ENCODE peak calls at places on chromosomes 11 and 22, in six cellular contexts. One of them, this sample, is unnamed.

GRCh38 chr22:27876684-27877083 is 42.4 kb downstream of the PITPNB start:
- DNase-seq in A549: no peak
- DNase-seq in tibial artery: no peak
- DNase-seq in heart right ventricle: no peak
- DNase-seq in uterus: no peak
- DNase-seq in IMR-90: peak; percentile 27
- DNase-seq in this sample: no peak

GRCh38 chr22:49800408-49801238 is 27.1 kb downstream of the BRD1 start:
- DNase-seq in tibial artery: no peak
- DNase-seq in uterus: no peak
- DNase-seq in heart right ventricle: no peak
- DNase-seq in A549: no peak
- DNase-seq in IMR-90: no peak
- DNase-seq in this sample: no peak

GRCh38 chr11:2166091-2166851 is 5.3 kb upstream of the INS start:
- DNase-seq in IMR-90: no peak
- DNase-seq in A549: peak; percentile 42
- DNase-seq in uterus: no peak
- DNase-seq in heart right ventricle: no peak
- DNase-seq in tibial artery: no peak
- DNase-seq in this sample: no peak

GRCh38 chr22:30743257-30744020 is 48.8 kb downstream of the OSBP2 start:
- DNase-seq in heart right ventricle: no peak
- DNase-seq in tibial artery: no peak
- DNase-seq in uterus: no peak
- DNase-seq in IMR-90: no peak
- DNase-seq in A549: no peak
- DNase-seq in this sample: no peak

GRCh38 chr11:69541501-69542313 is 60.2 kb downstream of the LINC01488 start:
- DNase-seq in A549: peak; percentile 68
- DNase-seq in IMR-90: peak; percentile 43
- DNase-seq in heart right ventricle: no peak
- DNase-seq in uterus: no peak
- DNase-seq in tibial artery: no peak
- DNase-seq in this sample: no peak

GRCh38 chr11:32919338-32919737 is 26.7 kb downstream of the QSER1 start:
- DNase-seq in IMR-90: no peak
- DNase-seq in uterus: no peak
- DNase-seq in A549: no peak
- DNase-seq in heart right ventricle: no peak
- DNase-seq in tibial artery: no peak
- DNase-seq in this sample: no peak

GRCh38 chr22:42717197-42717967 is 3.3 kb downstream of the A4GALT start:
- DNase-seq in IMR-90: no peak
- DNase-seq in heart right ventricle: no peak
- DNase-seq in tibial artery: no peak
- DNase-seq in A549: peak; percentile 66
- DNase-seq in uterus: peak; percentile 82
- DNase-seq in this sample: no peak

GRCh38 chr11:73204711-73205121 is 13.4 kb upstream of the P2RY2 start:
- DNase-seq in tibial artery: peak; percentile 64
- DNase-seq in IMR-90: no peak
- DNase-seq in A549: no peak
- DNase-seq in uterus: no peak
- DNase-seq in heart right ventricle: peak; percentile 34
- DNase-seq in this sample: no peak

GRCh38 chr11:112318193-112318592 is 57.5 kb upstream of the PLET1 start:
- DNase-seq in A549: peak; percentile 68
- DNase-seq in IMR-90: peak; percentile 96
- DNase-seq in heart right ventricle: no peak
- DNase-seq in uterus: no peak
- DNase-seq in tibial artery: no peak
- DNase-seq in this sample: no peak

GRCh38 chr22:41048791-41049717 is 43.3 kb upstream of the EP300 start:
- DNase-seq in heart right ventricle: peak; percentile 81
- DNase-seq in IMR-90: peak; percentile 80
- DNase-seq in uterus: peak; percentile 75
- DNase-seq in A549: no peak
- DNase-seq in tibial artery: peak; percentile 75
- DNase-seq in this sample: peak; percentile 49

GRCh38 chr11:35974878-35975578 is 31.2 kb downstream of the LDLRAD3 start:
- DNase-seq in heart right ventricle: no peak
- DNase-seq in tibial artery: no peak
- DNase-seq in uterus: no peak
- DNase-seq in IMR-90: no peak
- DNase-seq in A549: no peak
- DNase-seq in this sample: no peak

GRCh38 chr11:76782526-76783293 is 446 bp upstream of the TSKU start:
- DNase-seq in tibial artery: peak; percentile 91
- DNase-seq in IMR-90: peak; percentile 98
- DNase-seq in uterus: peak; percentile 91
- DNase-seq in heart right ventricle: peak; percentile 90
- DNase-seq in A549: peak; percentile 95
- DNase-seq in this sample: peak; percentile 55

GRCh38 chr22:50530857-50531545 is 1.2 kb upstream of the TYMP start:
- DNase-seq in tibial artery: peak; percentile 87
- DNase-seq in heart right ventricle: peak; percentile 86
- DNase-seq in uterus: peak; percentile 82
- DNase-seq in A549: peak; percentile 91
- DNase-seq in IMR-90: peak; percentile 63
- DNase-seq in this sample: no peak

GRCh38 chr11:45180888-45181594 is 34.6 kb downstream of the PRDM11 start:
- DNase-seq in heart right ventricle: peak; percentile 54
- DNase-seq in IMR-90: peak; percentile 41
- DNase-seq in A549: peak; percentile 65
- DNase-seq in tibial artery: peak; percentile 64
- DNase-seq in uterus: peak; percentile 77
- DNase-seq in this sample: no peak

GRCh38 chr11:69413015-69413801 is 68.3 kb upstream of the LINC01488 start:
- DNase-seq in uterus: no peak
- DNase-seq in IMR-90: no peak
- DNase-seq in heart right ventricle: no peak
- DNase-seq in A549: no peak
- DNase-seq in tibial artery: no peak
- DNase-seq in this sample: no peak

GRCh38 chr11:73321342-73322110 is 13.4 kb downstream of the ARHGEF17 start:
- DNase-seq in heart right ventricle: peak; percentile 79
- DNase-seq in A549: no peak
- DNase-seq in IMR-90: peak; percentile 84
- DNase-seq in tibial artery: no peak
- DNase-seq in uterus: peak; percentile 72
- DNase-seq in this sample: no peak

GRCh38 chr11:61890536-61891330 is 612 bp downstream of the FADS3 start:
- DNase-seq in IMR-90: peak; percentile 82
- DNase-seq in A549: peak; percentile 50
- DNase-seq in heart right ventricle: peak; percentile 48
- DNase-seq in uterus: peak; percentile 69
- DNase-seq in tibial artery: peak; percentile 76
- DNase-seq in this sample: no peak

GRCh38 chr11:109015283-109015682 is 350.4 kb downstream of the DDX10 start:
- DNase-seq in tibial artery: no peak
- DNase-seq in IMR-90: peak; percentile 82
- DNase-seq in heart right ventricle: no peak
- DNase-seq in uterus: no peak
- DNase-seq in A549: no peak
- DNase-seq in this sample: no peak

GRCh38 chr11:12862761-12863469 is 146.2 kb upstream of the RASSF10 start:
- DNase-seq in heart right ventricle: peak; percentile 28
- DNase-seq in uterus: peak; percentile 59
- DNase-seq in tibial artery: no peak
- DNase-seq in A549: peak; percentile 26
- DNase-seq in IMR-90: peak; percentile 85
- DNase-seq in this sample: peak; percentile 59

GRCh38 chr11:75924966-75925784 is 110.2 kb downstream of the UVRAG start:
- DNase-seq in IMR-90: no peak
- DNase-seq in A549: no peak
- DNase-seq in heart right ventricle: peak; percentile 16
- DNase-seq in tibial artery: peak; percentile 26
- DNase-seq in uterus: no peak
- DNase-seq in this sample: no peak

GRCh38 chr11:70034740-70035365 is 43.3 kb upstream of the ANO1 start:
- DNase-seq in A549: no peak
- DNase-seq in tibial artery: no peak
- DNase-seq in uterus: no peak
- DNase-seq in IMR-90: no peak
- DNase-seq in heart right ventricle: no peak
- DNase-seq in this sample: no peak

GRCh38 chr11:65907878-65908277 is 7.7 kb upstream of the FOSL1 start:
- DNase-seq in heart right ventricle: no peak
- DNase-seq in tibial artery: no peak
- DNase-seq in A549: no peak
- DNase-seq in uterus: no peak
- DNase-seq in IMR-90: no peak
- DNase-seq in this sample: no peak

GRCh38 chr11:235180-235997 is 753 bp downstream of the SIRT3 start:
- DNase-seq in A549: no peak
- DNase-seq in heart right ventricle: no peak
- DNase-seq in uterus: no peak
- DNase-seq in IMR-90: peak; percentile 32
- DNase-seq in tibial artery: no peak
- DNase-seq in this sample: peak; percentile 5

DNA sequence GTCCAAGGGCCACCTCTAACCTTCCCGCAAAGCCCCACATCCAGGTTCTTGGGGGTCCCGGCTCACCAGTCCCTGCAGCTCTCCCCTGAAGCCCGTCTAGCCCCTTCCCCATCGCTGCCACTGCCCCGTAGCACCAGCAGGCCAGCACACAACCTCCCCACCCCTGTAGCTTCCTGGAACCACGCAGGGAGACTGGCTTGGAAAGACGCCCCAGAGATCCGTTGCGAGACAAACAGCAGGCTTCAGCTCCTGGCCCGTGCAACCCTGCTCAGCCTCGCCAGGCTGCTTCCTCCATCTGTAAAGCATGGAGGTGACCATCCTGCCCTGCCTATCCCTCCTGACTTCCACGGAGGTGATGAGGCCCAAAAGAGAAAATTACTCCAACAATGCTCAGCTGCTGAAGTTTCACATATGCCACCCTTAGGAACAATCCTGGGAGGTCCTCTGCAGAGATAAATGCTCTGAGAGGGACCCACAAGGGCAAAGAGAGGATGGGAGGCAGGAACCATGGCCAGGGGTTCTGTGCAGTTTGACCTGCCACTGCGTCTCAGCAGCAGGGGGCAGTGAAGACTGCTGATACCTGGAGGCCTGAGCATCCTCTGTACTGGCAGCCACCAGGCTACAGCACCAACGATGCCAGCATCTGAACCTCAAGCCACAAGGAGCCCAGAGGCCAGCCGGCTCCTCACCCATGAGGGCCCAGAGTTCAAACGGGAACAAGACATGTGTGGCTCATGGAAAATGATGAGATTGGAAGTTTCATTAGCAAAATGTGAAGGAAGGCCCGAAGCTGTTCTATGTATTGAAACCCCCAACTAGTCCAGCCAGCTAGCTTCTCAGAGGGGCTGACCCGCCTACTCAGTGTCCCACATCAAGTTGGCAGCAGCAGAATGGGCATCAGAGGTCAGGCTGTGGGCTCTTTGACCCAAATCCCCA is 16.1 kb downstream of the DGCR2 start:
- DNase-seq in A549: no peak
- DNase-seq in heart right ventricle: no peak
- DNase-seq in IMR-90: no peak
- DNase-seq in uterus: no peak
- DNase-seq in tibial artery: no peak
- DNase-seq in this sample: peak; percentile 62
- TF ChIP-seq CTCF in A549: no peak
- TF ChIP-seq CTCF in heart right ventricle: no peak
- TF ChIP-seq CTCF in IMR-90: no peak
- TF ChIP-seq CTCF in uterus: no peak
- TF ChIP-seq CTCF in tibial artery: no peak
- TF ChIP-seq CTCF in this sample: peak; percentile 23

DNA sequence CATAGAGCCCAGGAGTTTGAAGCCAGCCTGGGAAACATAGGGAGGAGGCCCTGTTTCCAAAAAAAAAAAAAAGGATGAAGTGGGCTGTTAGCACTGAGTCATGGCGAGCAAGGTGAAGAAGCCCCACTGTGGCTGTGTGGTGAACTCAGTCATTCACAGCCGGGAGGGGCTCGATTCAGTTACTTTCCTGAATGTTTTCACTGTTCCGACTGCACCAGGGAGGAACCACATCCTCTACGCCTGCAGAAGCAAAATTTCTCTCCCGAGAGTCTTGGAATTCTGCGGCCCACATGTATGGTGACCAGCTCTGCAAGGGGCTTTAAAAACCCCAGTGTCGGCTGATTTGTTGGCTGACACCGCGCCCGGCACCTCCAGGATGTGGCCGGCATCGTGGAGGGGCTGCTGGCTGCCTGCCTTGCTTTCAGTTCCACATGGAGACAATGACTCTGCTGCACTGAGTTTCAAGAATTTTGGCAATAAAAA is 27.8 kb upstream of the GRAMD4 start:
- DNase-seq in heart right ventricle: peak; percentile 69
- DNase-seq in A549: no peak
- DNase-seq in IMR-90: peak; percentile 71
- DNase-seq in tibial artery: no peak
- DNase-seq in uterus: no peak
- DNase-seq in this sample: no peak
- H3K4me3 ChIP-seq in heart right ventricle: peak overlapping the region; percentile 28
- H3K4me3 ChIP-seq in A549: no peak overlapping the region
- H3K4me3 ChIP-seq in IMR-90: peak overlapping the region; percentile 11
- H3K4me3 ChIP-seq in tibial artery: peak overlapping the region; percentile 12
- H3K4me3 ChIP-seq in uterus: no peak overlapping the region
- H3K4me3 ChIP-seq in this sample: peak overlapping the region; percentile 41

DNA sequence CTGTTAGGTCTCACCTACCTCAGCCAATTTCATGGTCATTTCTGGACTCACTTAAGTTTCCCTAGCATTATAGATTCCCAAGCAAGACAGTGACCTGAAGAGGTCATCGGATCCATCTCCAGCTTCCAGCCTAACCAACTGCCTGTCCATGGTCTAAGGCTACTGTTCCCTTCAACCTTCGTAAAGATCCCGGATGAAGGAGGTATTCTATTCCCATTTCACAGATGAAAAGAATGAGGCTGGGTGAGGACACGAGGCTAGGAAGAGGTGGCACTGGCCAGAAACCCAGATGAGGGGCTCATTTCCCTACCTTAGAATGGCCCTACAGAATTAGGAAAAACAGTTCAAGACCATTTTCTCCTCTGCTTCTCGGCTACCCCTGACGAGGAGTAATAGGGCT is 31.3 kb upstream of the DRD2 start:
- DNase-seq in tibial artery: no peak
- DNase-seq in uterus: no peak
- DNase-seq in heart right ventricle: no peak
- DNase-seq in IMR-90: no peak
- DNase-seq in A549: no peak
- DNase-seq in this sample: no peak
- H3K27ac ChIP-seq in tibial artery: no peak overlapping the region
- H3K27ac ChIP-seq in uterus: no peak overlapping the region
- H3K27ac ChIP-seq in heart right ventricle: no peak overlapping the region
- H3K27ac ChIP-seq in IMR-90: no peak overlapping the region
- H3K27ac ChIP-seq in A549: no peak overlapping the region
- H3K27ac ChIP-seq in this sample: peak overlapping the region; percentile 87

DNA sequence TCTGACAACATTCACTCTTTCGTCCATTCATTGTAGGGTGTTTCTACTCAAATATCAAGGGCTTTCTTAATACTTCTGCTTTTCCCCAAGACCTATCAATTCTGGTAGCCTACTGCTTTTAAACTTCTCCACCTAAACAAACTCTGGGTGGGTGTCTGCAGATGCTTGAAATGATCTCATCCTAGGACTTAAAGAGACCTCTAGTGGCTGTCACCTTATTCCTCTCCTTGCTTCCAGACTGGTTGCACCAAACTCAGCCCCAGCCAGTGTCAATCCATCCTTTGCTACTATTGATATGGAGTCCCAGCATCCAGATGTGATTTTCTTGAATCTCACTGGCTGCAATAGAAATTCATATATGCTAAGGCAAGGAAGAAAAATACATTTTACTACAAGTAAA is 274.7 kb downstream of the NXPE2 start:
- DNase-seq in IMR-90: no peak
- DNase-seq in heart right ventricle: no peak
- DNase-seq in A549: peak; percentile 0
- DNase-seq in uterus: no peak
- DNase-seq in tibial artery: no peak
- DNase-seq in this sample: no peak
- TF ChIP-seq CTCF in IMR-90: no peak
- TF ChIP-seq CTCF in heart right ventricle: peak; percentile 29
- TF ChIP-seq CTCF in A549: no peak
- TF ChIP-seq CTCF in uterus: no peak
- TF ChIP-seq CTCF in tibial artery: no peak
- TF ChIP-seq CTCF in this sample: no peak